ENCODE peak calls at places on chromosomes 4 and X, in six cellular contexts. R, S, H, V, I and X are unnamed samples.

GRCh38 chr4:113921089-113921842 is 58.2 kb downstream of the ARSJ start:
- DNase-seq in R (no peak), S (no peak), I (no peak), H (no peak), V (no peak), X (no peak)

GRCh38 chr4:545612-546011 is 30.5 kb downstream of the TMEM271 start:
- DNase-seq in H (no peak), V (no peak), R (no peak), S (no peak), I (no peak), X (peak)

GRCh38 chr4:41696131-41696530 is 52.4 kb downstream of the PHOX2B start:
- DNase-seq in R (no peak), H (no peak), I (no peak), S (no peak), V (no peak), X (no peak)

GRCh38 chr4:54487491-54487890 is 170.3 kb upstream of the KIT start:
- DNase-seq in H (no peak), S (no peak), V (no peak), I (no peak), R (no peak), X (no peak)

GRCh38 chr4:112848931-112849330 is 200.5 kb upstream of the ANK2 start:
- DNase-seq in H (no peak), S (no peak), V (no peak), I (no peak), R (no peak), X (no peak)

GRCh38 chr4:188971125-188971524 is 831.9 kb downstream of the TRIML1 start:
- DNase-seq in H (no peak), R (no peak), S (no peak), I (peak), V (peak), X (no peak)

GRCh38 chr4:123093247-123093646 is 170.8 kb upstream of the NUDT6 start:
- DNase-seq in S (no peak), V (no peak), I (no peak), R (no peak), H (no peak), X (no peak)

GRCh38 chr4:1375051-1375721 is 28.2 kb downstream of the UVSSA start:
- DNase-seq in S (peak), I (no peak), R (no peak), H (no peak), V (no peak), X (peak)

GRCh38 chr4:86927843-86928395 is 6.9 kb upstream of the AFF1 start:
- DNase-seq in S (no peak), V (peak), H (peak), R (no peak), I (no peak), X (no peak)

GRCh38 chr4:69497081-69497480 is 1.4 kb upstream of the UGT2B4 start:
- DNase-seq in V (peak), H (no peak), I (no peak), S (no peak), R (no peak), X (no peak)

GRCh38 chr4:39627413-39627812 is 11.3 kb downstream of the SMIM14 start:
- DNase-seq in H (no peak), I (no peak), R (no peak), V (no peak), S (no peak), X (no peak)
- H3K4me3 ChIP-seq in H (no peak), I (no peak), R (no peak), V (no peak), S (no peak), X (no peak)

GRCh38 chrX:17086317-17086716 is 139.9 kb downstream of the REPS2 start:
- DNase-seq in R (no peak), H (no peak), I (no peak), V (no peak), S (no peak), X (no peak)
- H3K4me3 ChIP-seq in R (no peak), H (no peak), I (no peak), V (no peak), S (no peak), X (no peak)

DNA sequence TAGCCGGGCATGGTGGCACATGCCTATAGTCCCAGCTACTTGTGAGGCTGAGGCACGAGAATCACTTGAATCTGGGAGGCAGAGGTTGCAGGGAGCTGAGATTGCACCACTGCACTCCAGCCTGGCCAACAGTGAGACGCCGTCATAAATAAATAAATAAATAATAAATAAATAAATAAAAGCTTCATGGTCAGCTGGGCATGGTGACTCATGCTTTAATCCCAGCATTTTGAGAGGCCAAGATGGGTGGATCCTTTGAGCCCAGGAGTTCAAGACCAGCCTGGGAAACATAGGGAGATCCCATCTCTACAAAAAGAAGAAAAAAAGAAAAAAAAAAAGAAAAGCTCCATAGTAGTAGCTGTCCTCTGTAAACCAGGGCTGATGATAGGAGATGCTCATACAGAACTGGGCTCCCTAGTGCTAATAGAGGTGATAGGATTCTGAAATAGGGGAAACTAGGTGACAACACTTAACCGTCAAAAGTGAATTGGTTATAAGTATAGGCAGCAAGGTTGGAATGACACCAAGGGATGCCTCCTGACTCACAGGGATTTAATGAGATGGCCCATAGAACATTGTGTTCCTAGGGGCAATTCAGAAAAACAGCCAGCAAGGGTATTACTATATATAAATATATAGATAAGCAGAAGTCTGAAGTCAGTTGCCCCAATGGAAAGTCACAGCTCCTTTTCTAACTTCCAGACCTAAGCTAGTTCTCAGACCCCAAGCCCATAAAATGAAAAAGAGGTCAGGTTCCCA is 41.8 kb upstream of the ARHGEF6 start:
- DNase-seq in S (no peak), R (no peak), I (no peak), V (peak), H (no peak), X (no peak)
- H3K4me3 ChIP-seq in S (no peak), R (no peak), I (no peak), V (no peak), H (no peak), X (no peak)

DNA sequence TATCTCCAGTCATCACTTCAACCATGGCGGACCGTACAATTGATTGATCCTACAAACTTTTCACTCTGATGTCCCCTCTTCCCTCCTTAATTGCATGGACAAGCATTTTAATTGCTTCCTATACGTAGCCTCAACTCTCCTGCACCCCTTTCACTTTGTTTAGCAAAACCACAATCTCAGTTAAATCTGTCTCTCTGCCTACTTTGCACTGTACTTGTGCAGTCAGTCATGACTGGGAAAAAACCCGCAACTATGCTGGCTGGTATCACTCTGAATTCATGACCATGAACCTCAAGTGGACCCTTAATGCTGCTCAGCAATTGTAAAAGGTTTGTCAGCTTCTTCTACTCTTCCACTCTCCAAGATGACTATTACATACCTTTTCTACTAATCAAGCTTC is 51.7 kb upstream of the AFF2 start:
- DNase-seq in R (no peak), V (no peak), H (no peak), S (no peak), I (no peak), X (no peak)
- H3K4me3 ChIP-seq in R (no peak), V (no peak), H (no peak), S (no peak), I (no peak), X (no peak)

GRCh38 chrX:79153348-79153747 is 8.9 kb downstream of the GPR174 start:
- DNase-seq in R (no peak), V (no peak), I (no peak), S (no peak), H (no peak), X (no peak)
- H3K4me3 ChIP-seq in R (no peak), V (no peak), I (no peak), S (no peak), H (no peak), X (no peak)